ENCODE peak calls at places on chromosomes 13 and 19, in four cellular contexts. One of them, this sample, is unnamed.
A peak's percentile ranks its signal among the peaks of the same experiment; 100 is the strongest.

GRCh38 chr19:51777570-51778460 is 16.8 kb downstream of the FPR2 start:
- DNase-seq in left lung: no peak
- DNase-seq in NCI-H1092 treated with DMSO at 0.1 percent for 48 hours: peak; percentile 41
- DNase-seq in heart left ventricle: no peak
- DNase-seq in this sample: peak; percentile 66

GRCh38 chr19:8126511-8126910 is 22.9 kb downstream of the FBN3 start:
- DNase-seq in NCI-H1092 treated with DMSO at 0.1 percent for 48 hours: no peak
- DNase-seq in heart left ventricle: no peak
- DNase-seq in left lung: no peak
- DNase-seq in this sample: no peak

GRCh38 chr13:30196025-30196424 is 111.3 kb downstream of the KATNAL1 start:
- DNase-seq in left lung: no peak
- DNase-seq in heart left ventricle: no peak
- DNase-seq in NCI-H1092 treated with DMSO at 0.1 percent for 48 hours: peak; percentile 20
- DNase-seq in this sample: no peak

GRCh38 chr19:54154603-54155345 is 4.7 kb downstream of the LENG1 start:
- DNase-seq in heart left ventricle: no peak
- DNase-seq in NCI-H1092 treated with DMSO at 0.1 percent for 48 hours: no peak
- DNase-seq in left lung: no peak
- DNase-seq in this sample: no peak

GRCh38 chr13:38767506-38768265 is 80.8 kb downstream of the FREM2 start:
- DNase-seq in NCI-H1092 treated with DMSO at 0.1 percent for 48 hours: no peak
- DNase-seq in left lung: no peak
- DNase-seq in heart left ventricle: no peak
- DNase-seq in this sample: no peak

GRCh38 chr19:47444388-47444821 is 25.1 kb upstream of the MEIS3 start:
- DNase-seq in left lung: no peak
- DNase-seq in NCI-H1092 treated with DMSO at 0.1 percent for 48 hours: no peak
- DNase-seq in heart left ventricle: peak; percentile 35
- DNase-seq in this sample: no peak

GRCh38 chr13:20796791-20797513 is 23.2 kb upstream of the EEF1AKMT1 start:
- DNase-seq in heart left ventricle: no peak
- DNase-seq in left lung: no peak
- DNase-seq in NCI-H1092 treated with DMSO at 0.1 percent for 48 hours: no peak
- DNase-seq in this sample: no peak

GRCh38 chr13:29621401-29621800 is 25.9 kb upstream of the SLC7A1 start:
- DNase-seq in heart left ventricle: no peak
- DNase-seq in left lung: no peak
- DNase-seq in NCI-H1092 treated with DMSO at 0.1 percent for 48 hours: no peak
- DNase-seq in this sample: no peak

GRCh38 chr19:15251010-15251748 is 18.9 kb upstream of the EPHX3 start:
- DNase-seq in left lung: no peak
- DNase-seq in NCI-H1092 treated with DMSO at 0.1 percent for 48 hours: no peak
- DNase-seq in heart left ventricle: no peak
- DNase-seq in this sample: peak; percentile 60

GRCh38 chr13:90302113-90302512 is 1045.4 kb upstream of the MIR17HG start:
- DNase-seq in NCI-H1092 treated with DMSO at 0.1 percent for 48 hours: no peak
- DNase-seq in left lung: no peak
- DNase-seq in heart left ventricle: no peak
- DNase-seq in this sample: no peak

GRCh38 chr13:47661076-47661475 is 340.0 kb downstream of the SUCLA2 start:
- DNase-seq in heart left ventricle: no peak
- DNase-seq in left lung: no peak
- DNase-seq in NCI-H1092 treated with DMSO at 0.1 percent for 48 hours: no peak
- DNase-seq in this sample: no peak

GRCh38 chr13:31046711-31047279 is 114.3 kb downstream of the TEX26 start:
- DNase-seq in heart left ventricle: no peak
- DNase-seq in NCI-H1092 treated with DMSO at 0.1 percent for 48 hours: peak; percentile 93
- DNase-seq in left lung: no peak
- DNase-seq in this sample: peak; percentile 50

GRCh38 chr13:64087624-64088023 is 2672.0 kb upstream of the PCDH20 start:
- DNase-seq in heart left ventricle: no peak
- DNase-seq in left lung: no peak
- DNase-seq in NCI-H1092 treated with DMSO at 0.1 percent for 48 hours: no peak
- DNase-seq in this sample: no peak

GRCh38 chr13:111614613-111615012 is 294.2 kb downstream of the TEX29 start:
- DNase-seq in heart left ventricle: no peak
- DNase-seq in NCI-H1092 treated with DMSO at 0.1 percent for 48 hours: no peak
- DNase-seq in left lung: no peak
- DNase-seq in this sample: no peak

GRCh38 chr13:49792550-49793324 is at the start of gene KPNA3:
- DNase-seq in heart left ventricle: peak; percentile 98
- DNase-seq in left lung: peak; percentile 99
- DNase-seq in NCI-H1092 treated with DMSO at 0.1 percent for 48 hours: peak; percentile 96
- DNase-seq in this sample: peak; percentile 95

GRCh38 chr19:37007587-37008220 is 70.5 kb upstream of the ZNF420 start:
- DNase-seq in NCI-H1092 treated with DMSO at 0.1 percent for 48 hours: peak; percentile 56
- DNase-seq in left lung: peak; percentile 81
- DNase-seq in heart left ventricle: peak; percentile 90
- DNase-seq in this sample: no peak

GRCh38 chr19:3350014-3350663 is 16.2 kb upstream of the NFIC start:
- DNase-seq in NCI-H1092 treated with DMSO at 0.1 percent for 48 hours: peak; percentile 19
- DNase-seq in left lung: no peak
- DNase-seq in heart left ventricle: peak; percentile 9
- DNase-seq in this sample: no peak

GRCh38 chr13:26706381-26706780 is 54.2 kb downstream of the GPR12 start:
- DNase-seq in heart left ventricle: no peak
- DNase-seq in left lung: no peak
- DNase-seq in NCI-H1092 treated with DMSO at 0.1 percent for 48 hours: no peak
- DNase-seq in this sample: no peak

GRCh38 chr13:111506131-111506530 is 185.7 kb downstream of the TEX29 start:
- DNase-seq in left lung: peak; percentile 45
- DNase-seq in NCI-H1092 treated with DMSO at 0.1 percent for 48 hours: no peak
- DNase-seq in heart left ventricle: no peak
- DNase-seq in this sample: no peak

GRCh38 chr13:65330691-65331090 is 1899.4 kb downstream of the PCDH9 start:
- DNase-seq in heart left ventricle: no peak
- DNase-seq in NCI-H1092 treated with DMSO at 0.1 percent for 48 hours: no peak
- DNase-seq in left lung: peak; percentile 39
- DNase-seq in this sample: no peak

GRCh38 chr19:18846862-18847515 is 15.2 kb downstream of the UPF1 start:
- DNase-seq in left lung: peak; percentile 92
- DNase-seq in heart left ventricle: peak; percentile 91
- DNase-seq in NCI-H1092 treated with DMSO at 0.1 percent for 48 hours: peak; percentile 15
- DNase-seq in this sample: peak; percentile 78

GRCh38 chr13:46016216-46016615 is 36.3 kb downstream of the ZC3H13 start:
- DNase-seq in left lung: no peak
- DNase-seq in heart left ventricle: no peak
- DNase-seq in NCI-H1092 treated with DMSO at 0.1 percent for 48 hours: no peak
- DNase-seq in this sample: no peak

GRCh38 chr13:40233731-40234195 is 432.7 kb downstream of the FOXO1 start:
- DNase-seq in left lung: no peak
- DNase-seq in NCI-H1092 treated with DMSO at 0.1 percent for 48 hours: no peak
- DNase-seq in heart left ventricle: no peak
- DNase-seq in this sample: peak; percentile 76

GRCh38 chr19:19860756-19861390 is 4.8 kb upstream of the ZNF253 start:
- DNase-seq in heart left ventricle: no peak
- DNase-seq in NCI-H1092 treated with DMSO at 0.1 percent for 48 hours: no peak
- DNase-seq in left lung: no peak
- DNase-seq in this sample: no peak

GRCh38 chr13:114087430-114087829 is 45.0 kb downstream of the RASA3 start:
- DNase-seq in left lung: no peak
- DNase-seq in heart left ventricle: peak; percentile 36
- DNase-seq in NCI-H1092 treated with DMSO at 0.1 percent for 48 hours: no peak
- DNase-seq in this sample: peak; percentile 11

GRCh38 chr19:49658566-49659442 is 6.9 kb downstream of the IRF3 start:
- DNase-seq in heart left ventricle: no peak
- DNase-seq in NCI-H1092 treated with DMSO at 0.1 percent for 48 hours: no peak
- DNase-seq in left lung: no peak
- DNase-seq in this sample: no peak

GRCh38 chr19:18009412-18010066 is 1.6 kb downstream of the ARRDC2 start:
- DNase-seq in NCI-H1092 treated with DMSO at 0.1 percent for 48 hours: no peak
- DNase-seq in left lung: peak; percentile 78
- DNase-seq in heart left ventricle: no peak
- DNase-seq in this sample: no peak